ENCODE peak calls at places on chromosomes 6 and 20, in six cellular contexts. C is nephron progenitor cell, J is AG04450, E is GM06990, M is psoas muscle, Z is A549. D is an unnamed sample.

GRCh38 chr6:11279213-11279780 is 46.8 kb upstream of the NEDD9 start:
- DNase-seq in C (no peak), M (peak; percentile 66), E (no peak), Z (no peak), J (no peak), D (no peak)

GRCh38 chr6:25487012-25487411 is 165.0 kb upstream of the SCGN start:
- DNase-seq in C (no peak), Z (no peak), M (no peak), J (no peak), E (no peak), D (no peak)

GRCh38 chr6:21996425-21997207 is 300.2 kb downstream of the PRL start:
- DNase-seq in J (no peak), C (no peak), Z (no peak), M (no peak), E (no peak), D (no peak)

GRCh38 chr6:81228912-81229540 is 523.5 kb downstream of the TENT5A start:
- DNase-seq in M (no peak), J (peak; percentile 62), C (no peak), E (no peak), Z (no peak), D (no peak)

GRCh38 chr20:44884907-44885391 is 556 bp upstream of the YWHAB start:
- DNase-seq in C (no peak), J (no peak), E (no peak), M (no peak), Z (no peak), D (no peak)

GRCh38 chr6:34391711-34392496 is 565 bp downstream of the NUDT3 start:
- DNase-seq in M (peak; percentile 59), Z (peak; percentile 38), E (peak; percentile 83), C (peak; percentile 69), J (no peak), D (peak; percentile 58)

GRCh38 chr6:6997282-6998193 is 110.2 kb upstream of the RREB1 start:
- DNase-seq in M (no peak), J (no peak), Z (no peak), C (no peak), E (no peak), D (no peak)

GRCh38 chr6:137332637-137333228 is 113.5 kb upstream of the IFNGR1 start:
- DNase-seq in J (no peak), M (no peak), C (no peak), E (no peak), Z (no peak), D (no peak)

GRCh38 chr6:6931047-6932025 is 176.4 kb upstream of the RREB1 start:
- DNase-seq in E (no peak), Z (no peak), M (no peak), C (no peak), J (no peak), D (no peak)

GRCh38 chr6:90328004-90328403 is 31.4 kb upstream of the BACH2 start:
- DNase-seq in J (no peak), E (no peak), Z (no peak), C (no peak), M (no peak), D (no peak)

GRCh38 chr6:30543824-30544223 is 12.5 kb downstream of the GNL1 start:
- DNase-seq in E (no peak), C (no peak), M (no peak), Z (no peak), J (no peak), D (no peak)

GRCh38 chr20:22400440-22400839 is 183.9 kb downstream of the FOXA2 start:
- DNase-seq in E (no peak), J (no peak), Z (no peak), C (no peak), M (no peak), D (no peak)

GRCh38 chr6:37691904-37692806 is 5.5 kb downstream of the MDGA1 start:
- DNase-seq in M (peak; percentile 73), J (no peak), C (peak; percentile 89), Z (peak; percentile 69), E (peak; percentile 81), D (peak; percentile 90)

GRCh38 chr6:53124131-53124800 is 24.4 kb downstream of the GCM1 start:
- DNase-seq in E (no peak), M (no peak), Z (no peak), J (no peak), C (no peak), D (no peak)

GRCh38 chr20:50301712-50302111 is 111.1 kb downstream of the CEBPB start:
- DNase-seq in E (no peak), Z (no peak), C (no peak), M (no peak), J (no peak), D (no peak)

GRCh38 chr6:134593442-134593841 is 275.5 kb upstream of the SGK1 start:
- DNase-seq in J (no peak), E (no peak), Z (no peak), M (no peak), C (no peak), D (no peak)

GRCh38 chr20:1900321-1900791 is 5.1 kb downstream of the SIRPA start:
- DNase-seq in M (peak; percentile 71), J (peak; percentile 60), Z (peak; percentile 98), C (peak; percentile 61), E (no peak), D (peak; percentile 36)

GRCh38 chr6:10418862-10419748 is 4.2 kb upstream of the TFAP2A start:
- DNase-seq in E (peak; percentile 82), Z (no peak), C (peak; percentile 65), M (no peak), J (no peak), D (no peak)

GRCh38 chr20:49853640-49854039 is 41.0 kb downstream of the SLC9A8 start:
- DNase-seq in E (no peak), J (peak; percentile 32), M (no peak), Z (no peak), C (peak; percentile 27), D (peak; percentile 30)

GRCh38 chr6:170247178-170247701 is 43.6 kb downstream of the DLL1 start:
- DNase-seq in Z (no peak), J (no peak), E (no peak), C (no peak), M (no peak), D (no peak)

GRCh38 chr20:62603021-62603906 is 39.0 kb upstream of the SLCO4A1 start:
- DNase-seq in M (peak; percentile 70), E (no peak), C (no peak), J (no peak), Z (no peak), D (no peak)

GRCh38 chr20:17969276-17969883 is 562 bp downstream of the MGME1 start:
- DNase-seq in J (no peak), E (no peak), C (no peak), M (peak; percentile 40), Z (peak; percentile 70), D (no peak)

GRCh38 chr6:97963148-97963680 is 680.2 kb upstream of the MMS22L start:
- DNase-seq in E (no peak), M (no peak), Z (no peak), J (no peak), C (no peak), D (no peak)

GRCh38 chr20:57474816-57475215 is 50.1 kb downstream of the CTCFL start:
- DNase-seq in M (no peak), J (no peak), C (no peak), Z (no peak), E (no peak), D (no peak)

GRCh38 chr20:39874049-39874893 is 814.8 kb downstream of the MAFB start:
- DNase-seq in M (peak; percentile 63), C (peak; percentile 74), Z (peak; percentile 15), J (peak; percentile 73), E (peak; percentile 24), D (peak; percentile 64)
- TF ChIP-seq CTCF in M (peak; percentile 70), C (peak; percentile 77), Z (peak; percentile 14), J (peak; percentile 94), E (peak; percentile 94), D (peak; percentile 73)

GRCh38 chr6:32147401-32148132 is 4.2 kb downstream of the PRRT1 start:
- DNase-seq in M (no peak), C (no peak), E (no peak), Z (no peak), J (no peak), D (no peak)
- TF ChIP-seq CTCF in M (no peak), C (no peak), E (no peak), Z (no peak), J (no peak), D (no peak)

DNA sequence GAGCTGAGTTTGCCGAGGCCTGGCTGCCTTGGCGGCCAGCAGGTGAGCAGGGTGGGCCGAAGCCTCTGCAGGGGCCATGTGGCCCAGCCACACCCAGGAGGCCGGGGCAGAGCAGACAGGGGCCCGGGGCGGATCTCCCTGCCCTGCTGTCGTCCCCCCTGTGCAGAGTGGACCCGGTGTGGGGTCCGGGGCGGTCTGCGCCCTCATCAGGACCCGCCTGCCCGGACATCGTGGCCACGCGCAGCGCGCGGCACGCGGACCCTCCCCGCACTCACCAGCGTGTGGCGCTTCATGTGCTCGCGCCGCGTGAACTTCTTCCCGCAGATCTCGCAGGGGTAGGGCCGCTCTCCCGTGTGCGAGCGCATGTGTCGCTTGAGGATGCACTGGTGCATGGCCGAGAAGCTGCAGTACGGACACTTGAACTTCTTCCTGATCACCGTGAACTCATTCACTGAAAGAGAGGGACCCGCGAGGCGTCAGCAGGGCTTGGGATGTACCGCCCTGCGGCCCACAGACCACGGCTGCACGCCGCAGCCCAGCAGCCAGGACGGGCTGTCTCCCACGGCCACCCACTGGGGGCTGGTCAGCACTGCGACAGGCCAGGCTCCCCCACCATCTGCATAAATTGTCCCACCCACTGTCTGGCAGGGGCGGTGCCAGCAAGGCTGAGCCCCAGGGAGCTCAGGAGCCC is 13.0 kb downstream of the SLC2A4RG start:
- DNase-seq in J (no peak), C (no peak), E (no peak), M (no peak), Z (no peak), D (no peak)
- TF ChIP-seq CTCF in J (no peak), C (no peak), E (no peak), M (no peak), Z (no peak), D (no peak)

GRCh38 chr6:54291738-54292137 is 16.5 kb upstream of the TINAG start:
- DNase-seq in C (no peak), Z (no peak), M (no peak), J (no peak), E (peak; percentile 37), D (no peak)
- TF ChIP-seq CTCF in C (no peak), Z (no peak), M (no peak), J (no peak), E (no peak), D (no peak)

DNA sequence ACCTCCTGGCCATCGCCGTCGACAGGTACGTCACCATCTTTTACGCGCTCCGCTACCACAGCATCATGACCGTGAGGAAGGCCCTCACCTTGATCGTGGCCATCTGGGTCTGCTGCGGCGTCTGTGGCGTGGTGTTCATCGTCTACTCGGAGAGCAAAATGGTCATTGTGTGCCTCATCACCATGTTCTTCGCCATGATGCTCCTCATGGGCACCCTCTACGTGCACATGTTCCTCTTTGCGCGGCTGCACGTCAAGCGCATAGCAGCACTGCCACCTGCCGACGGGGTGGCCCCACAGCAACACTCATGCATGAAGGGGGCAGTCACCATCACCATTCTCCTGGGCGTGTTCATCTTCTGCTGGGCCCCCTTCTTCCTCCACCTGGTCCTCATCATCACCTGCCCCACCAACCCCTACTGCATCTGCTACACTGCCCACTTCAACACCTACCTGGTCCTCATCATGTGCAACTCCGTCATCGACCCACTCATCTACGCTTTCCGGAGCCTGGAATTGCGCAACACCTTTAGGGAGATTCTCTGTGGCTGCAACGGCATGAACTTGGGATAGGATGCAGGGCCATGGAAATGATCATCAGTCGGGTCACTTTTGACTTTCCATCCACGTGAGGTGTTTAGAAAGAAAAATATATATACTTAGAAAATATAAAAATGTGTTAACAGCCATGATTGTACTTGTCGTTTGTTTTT is 868 bp downstream of the MC3R start:
- DNase-seq in M (peak; percentile 12), C (peak; percentile 44), J (no peak), Z (peak; percentile 4), E (peak; percentile 31), D (peak; percentile 1)
- TF ChIP-seq CTCF in M (no peak), C (no peak), J (no peak), Z (peak; percentile 23), E (peak; percentile 83), D (peak; percentile 55)